ENCODE peak calls at places on chromosome 10, in six cellular contexts. G, A, M, T, R and N are unnamed samples.

GRCh38 chr10:23974886-23975830 is 233.8 kb upstream of the KIAA1217 start:
- DNase-seq in G (no peak), A (no peak), M (no peak), T (no peak), R (no peak), N (no peak)

GRCh38 chr10:101564490-101564991 is 23.5 kb downstream of the POLL start:
- DNase-seq in G (no peak), A (no peak), M (no peak), T (peak; percentile 49), R (no peak), N (no peak)

GRCh38 chr10:120462018-120462682 is 5.1 kb downstream of the PLPP4 start:
- DNase-seq in G (no peak), A (no peak), M (no peak), T (no peak), R (no peak), N (no peak)

GRCh38 chr10:96470108-96470743 is 43.5 kb downstream of the TLL2 start:
- DNase-seq in G (peak; percentile 51), A (peak; percentile 63), M (peak; percentile 69), T (no peak), R (peak; percentile 47), N (peak; percentile 78)

GRCh38 chr10:102298899-102299298 is 53.6 kb downstream of the GBF1 start:
- DNase-seq in G (no peak), A (no peak), M (no peak), T (no peak), R (no peak), N (no peak)

GRCh38 chr10:58704226-58705200 is 191.8 kb downstream of the BICC1 start:
- DNase-seq in G (no peak), A (no peak), M (peak; percentile 62), T (peak; percentile 41), R (no peak), N (no peak)

GRCh38 chr10:77823811-77824542 is 102.6 kb downstream of the DLG5 start:
- DNase-seq in G (no peak), A (no peak), M (no peak), T (peak; percentile 8), R (no peak), N (no peak)

GRCh38 chr10:86798030-86798429 is 41.6 kb downstream of the BMPR1A start:
- DNase-seq in G (no peak), A (no peak), M (no peak), T (no peak), R (no peak), N (no peak)

GRCh38 chr10:80589726-80590373 is 52.1 kb downstream of the SH2D4B start:
- DNase-seq in G (no peak), A (no peak), M (no peak), T (no peak), R (no peak), N (no peak)

GRCh38 chr10:83983578-83984255 is 155.6 kb upstream of the GHITM start:
- DNase-seq in G (no peak), A (peak; percentile 91), M (no peak), T (no peak), R (peak; percentile 53), N (no peak)

GRCh38 chr10:3783721-3784432 is 1.1 kb downstream of the KLF6 start:
- DNase-seq in G (peak; percentile 57), A (peak; percentile 39), M (peak; percentile 54), T (peak; percentile 85), R (peak; percentile 58), N (peak; percentile 58)

GRCh38 chr10:45470098-45471012 is 96.3 kb downstream of the ALOX5 start:
- DNase-seq in G (no peak), A (no peak), M (no peak), T (no peak), R (peak; percentile 22), N (peak; percentile 40)

GRCh38 chr10:130857631-130858295 is 453.8 kb downstream of the TCERG1L start:
- DNase-seq in G (no peak), A (no peak), M (no peak), T (no peak), R (no peak), N (no peak)

GRCh38 chr10:21870849-21871248 is 132.7 kb downstream of the DNAJC1 start:
- DNase-seq in G (no peak), A (peak; percentile 86), M (no peak), T (no peak), R (no peak), N (no peak)

GRCh38 chr10:35027567-35027966 is 62.6 kb downstream of the CUL2 start:
- DNase-seq in G (no peak), A (peak; percentile 24), M (no peak), T (no peak), R (peak; percentile 53), N (peak; percentile 32)

GRCh38 chr10:103818110-103818509 is 37.3 kb downstream of the SH3PXD2A start:
- DNase-seq in G (no peak), A (no peak), M (no peak), T (no peak), R (no peak), N (no peak)

GRCh38 chr10:4167216-4167615 is 382.2 kb upstream of the KLF6 start:
- DNase-seq in G (no peak), A (no peak), M (no peak), T (no peak), R (no peak), N (no peak)

GRCh38 chr10:988667-989545 is 672 bp downstream of the GTPBP4 start:
- DNase-seq in G (no peak), A (peak; percentile 54), M (no peak), T (no peak), R (peak; percentile 37), N (no peak)

GRCh38 chr10:61175331-61175730 is 231.3 kb upstream of the RHOBTB1 start:
- DNase-seq in G (no peak), A (no peak), M (no peak), T (no peak), R (no peak), N (peak; percentile 15)